ENCODE peak calls at places on chromosomes 11 and 22, in seven cellular contexts. Z is GM23338, F is PC-9, J is tibial nerve, P is ovary, C is cardiac muscle cell, K is spleen. L is an unnamed sample. For H3K36me3, the result is how much of the 10 kb centered on the place peaks cover.

GRCh38 chr11:8739309-8739793 is 56.8 kb downstream of the RPL27A start:
- DNase-seq in Z (no peak), P (no peak), K (no peak), F (no peak), C (no peak), J (no peak), L (no peak)

GRCh38 chr11:64744544-64745218 is 739 bp upstream of the RASGRP2 start:
- DNase-seq in J (no peak), K (peak), C (no peak), F (no peak), Z (no peak), P (no peak), L (peak)

GRCh38 chr11:26229270-26229669 is 102.7 kb upstream of the ANO3 start:
- DNase-seq in F (no peak), J (no peak), Z (no peak), P (no peak), K (no peak), C (peak), L (no peak)

GRCh38 chr11:23976369-23976768 is 520.5 kb upstream of the LUZP2 start:
- DNase-seq in Z (no peak), C (peak), P (no peak), K (no peak), J (no peak), F (no peak), L (no peak)

GRCh38 chr11:66880484-66881211 is 23.8 kb downstream of the LRFN4 start:
- DNase-seq in Z (peak), F (peak), C (no peak), J (no peak), K (no peak), P (peak), L (no peak)

GRCh38 chr11:69638941-69639681 is 1.8 kb upstream of the CCND1 start:
- DNase-seq in C (peak), P (no peak), J (peak), K (peak), Z (peak), F (peak), L (no peak)

GRCh38 chr11:1121343-1122331 is 36.1 kb upstream of the MUC5AC start:
- DNase-seq in J (no peak), Z (no peak), C (no peak), K (peak), P (no peak), F (no peak), L (no peak)

GRCh38 chr11:69707156-69707555 is 3.3 kb upstream of the FGF19 start:
- DNase-seq in P (no peak), Z (peak), K (no peak), F (no peak), C (no peak), J (no peak), L (no peak)

GRCh38 chr11:86497310-86497709 is 122.6 kb downstream of the CCDC81 start:
- DNase-seq in Z (no peak), F (peak), P (no peak), C (peak), J (no peak), K (no peak), L (no peak)

GRCh38 chr11:1864216-1864615 is 11.3 kb downstream of the LSP1 start:
- DNase-seq in Z (no peak), C (peak), P (no peak), J (no peak), K (peak), F (no peak), L (no peak)

GRCh38 chr11:78809931-78810481 is 235.3 kb upstream of the NARS2 start:
- DNase-seq in C (no peak), F (no peak), Z (no peak), K (no peak), J (no peak), P (no peak), L (no peak)

GRCh38 chr11:11179239-11179638 is 173.8 kb downstream of the CSNK2A3 start:
- DNase-seq in J (no peak), C (peak), Z (no peak), F (no peak), P (no peak), K (no peak), L (no peak)

GRCh38 chr11:10899542-10899830 is 41.6 kb upstream of the ZBED5 start:
- DNase-seq in K (no peak), Z (no peak), P (peak), J (no peak), F (peak), C (no peak), L (no peak)

GRCh38 chr11:88886796-88887195 is 179.0 kb downstream of the GRM5 start:
- DNase-seq in J (no peak), F (no peak), P (no peak), C (peak), Z (peak), K (no peak), L (no peak)

GRCh38 chr11:69398529-69399492 is 82.7 kb upstream of the LINC01488 start:
- DNase-seq in K (peak), F (no peak), C (no peak), P (no peak), Z (peak), J (no peak), L (no peak)

GRCh38 chr22:18078329-18079041 is 695 bp downstream of the PEX26 start:
- DNase-seq in Z (peak), K (peak), C (peak), J (no peak), P (peak), F (peak), L (peak)

GRCh38 chr22:24681236-24681635 is 78.2 kb downstream of the GGT1 start:
- DNase-seq in Z (no peak), F (no peak), K (no peak), P (no peak), C (peak), J (no peak), L (no peak)

GRCh38 chr11:7666292-7666866 is 6.9 kb downstream of the CYB5R2 start:
- DNase-seq in Z (no peak), J (no peak), P (no peak), C (no peak), K (no peak), F (no peak), L (no peak)

GRCh38 chr22:39901519-39902146 is 749 bp downstream of the GRAP2 start:
- DNase-seq in J (no peak), C (no peak), P (no peak), K (no peak), F (no peak), Z (no peak), L (no peak)

GRCh38 chr11:123478352-123478986 is 48.4 kb downstream of the GRAMD1B start:
- DNase-seq in K (no peak), C (peak), J (no peak), Z (peak), P (peak), F (peak), L (no peak)

GRCh38 chr11:93700830-93701229 is 39.3 kb downstream of the CEP295 start:
- DNase-seq in F (no peak), J (no peak), Z (no peak), K (no peak), C (peak), P (no peak), L (no peak)

GRCh38 chr11:70619591-70619990 is 221.3 kb downstream of the CTTN start:
- DNase-seq in F (no peak), K (no peak), J (no peak), C (no peak), P (no peak), Z (no peak), L (no peak)

DNA sequence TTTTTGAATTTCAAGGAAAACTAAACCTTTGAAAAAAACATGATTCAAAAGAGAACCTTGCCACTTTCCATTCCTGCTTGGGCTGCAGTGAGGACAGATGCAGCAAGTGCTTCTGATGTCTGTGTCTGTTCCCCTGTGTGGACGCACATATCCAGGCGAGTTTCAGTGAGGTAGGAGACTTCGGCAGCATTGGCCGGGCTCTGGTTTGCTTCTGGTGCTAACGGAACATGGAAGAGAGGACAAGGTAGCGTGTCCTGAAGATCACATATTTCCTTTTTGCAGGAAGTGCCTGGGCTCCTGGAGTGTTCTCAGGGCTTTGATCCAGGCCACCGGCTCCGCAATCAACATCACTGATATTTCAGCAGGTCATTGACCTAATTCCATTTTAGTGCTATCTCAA is 33.1 kb upstream of the IGLL5 start:
- DNase-seq in K (no peak), J (no peak), F (no peak), Z (no peak), P (no peak), C (no peak), L (no peak)
- H3K27ac ChIP-seq in K (no peak), J (no peak), F (no peak), Z (no peak), P (no peak), C (no peak), L (no peak)

DNA sequence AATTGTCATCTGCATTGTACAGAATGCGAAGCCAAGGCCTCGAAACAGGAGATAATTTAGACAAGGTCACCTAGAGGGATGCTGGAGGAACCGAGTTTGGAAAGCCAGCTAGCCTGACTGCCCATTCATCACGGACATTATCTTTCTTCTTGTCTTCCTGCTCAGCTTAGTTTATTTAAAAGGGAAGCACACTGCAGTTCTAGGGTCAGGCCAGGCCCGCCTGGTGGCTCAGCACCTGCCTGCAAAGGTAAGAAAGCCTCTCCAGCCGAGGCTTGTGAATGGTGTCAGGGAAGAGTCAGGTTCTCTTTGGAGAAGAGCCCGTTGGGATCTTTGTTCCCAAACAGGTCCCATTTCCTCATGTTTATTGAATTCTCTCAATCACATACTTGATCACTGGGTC is 246.5 kb downstream of the BLID start:
- DNase-seq in F (no peak), J (no peak), K (no peak), C (no peak), Z (no peak), P (no peak), L (no peak)
- H3K4me3 ChIP-seq in F (no peak), J (no peak), K (no peak), C (no peak), Z (no peak), P (no peak), L (no peak)

GRCh38 chr22:27988704-27989103 is 69.6 kb upstream of the PITPNB start:
- DNase-seq in Z (no peak), F (no peak), P (no peak), C (no peak), K (no peak), J (no peak), L (no peak)

GRCh38 chr22:27986459-27986858 is 67.4 kb upstream of the PITPNB start:
- DNase-seq in J (no peak), K (no peak), F (no peak), C (no peak), Z (no peak), P (no peak), L (no peak)

GRCh38 chr22:27986937-27987336 is 67.9 kb upstream of the PITPNB start:
- DNase-seq in P (no peak), F (no peak), C (no peak), Z (no peak), K (no peak), J (no peak), L (no peak)

GRCh38 chr22:27985323-27986275 is 66.5 kb upstream of the PITPNB start:
- DNase-seq in Z (no peak), K (no peak), P (no peak), C (no peak), F (no peak), J (no peak), L (no peak)

GRCh38 chr22:27987557-27987956 is 68.5 kb upstream of the PITPNB start:
- DNase-seq in Z (no peak), K (no peak), J (no peak), P (no peak), C (peak), F (no peak), L (no peak)
- H3K36me3 ChIP-seq in Z (under half), K (under half), J (under half), P (under half), C (under half), F (under half), L (under half)

DNA sequence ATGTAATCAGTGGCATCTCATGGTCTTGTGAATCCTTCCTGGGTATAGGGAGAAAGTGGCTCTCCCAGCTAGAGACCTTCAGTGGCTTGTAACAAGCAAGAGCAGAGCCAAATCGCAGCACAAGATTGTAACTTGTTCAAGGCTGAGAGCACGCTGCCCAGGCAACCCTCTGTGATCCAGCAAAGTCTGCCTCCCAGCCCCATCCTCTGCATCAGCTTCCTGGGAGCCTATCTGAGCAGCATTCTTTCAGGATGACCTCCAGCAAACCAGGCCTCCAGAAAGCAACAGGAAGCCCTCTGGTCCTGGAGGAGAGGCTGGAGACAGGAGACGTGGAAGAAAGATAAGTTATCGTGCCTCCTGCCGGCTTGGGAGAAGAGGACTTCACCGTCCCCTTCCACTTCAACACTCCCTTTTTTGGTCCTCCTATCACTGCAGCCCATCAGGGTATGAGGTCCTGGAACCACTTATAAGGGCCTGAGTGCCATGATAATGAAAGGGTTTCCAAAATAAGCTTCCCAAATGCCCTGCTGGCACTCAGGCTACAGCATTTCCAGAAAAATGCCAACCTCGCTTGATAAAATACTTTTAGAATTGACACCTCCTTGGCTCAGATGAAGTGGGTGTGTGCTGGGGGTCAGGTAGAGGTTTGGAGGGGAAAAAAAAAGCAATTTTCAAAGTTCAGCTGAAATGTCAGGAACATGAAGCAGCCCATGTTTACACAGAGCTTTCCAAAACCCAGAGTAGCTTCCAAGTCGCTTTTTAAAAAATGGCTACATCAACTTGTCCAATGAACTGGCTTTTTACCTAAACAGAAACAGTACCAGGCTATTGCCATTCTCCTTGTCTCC is 80.2 kb downstream of the PLEKHA7 start:
- DNase-seq in K (no peak), Z (no peak), J (no peak), C (peak), P (peak), F (no peak), L (no peak)
- H3K27ac ChIP-seq in K (no peak), Z (no peak), J (no peak), C (peak), P (peak), F (no peak), L (no peak)

GRCh38 chr22:46025973-46026906 is 49.3 kb upstream of the WNT7B start:
- DNase-seq in P (peak), C (no peak), Z (no peak), J (no peak), F (no peak), K (peak), L (no peak)

GRCh38 chr22:46029036-46029435 is 52.1 kb upstream of the WNT7B start:
- DNase-seq in C (no peak), F (no peak), K (no peak), P (peak), Z (no peak), J (no peak), L (no peak)

GRCh38 chr22:46026907-46027218 is 49.9 kb upstream of the WNT7B start:
- DNase-seq in F (no peak), C (no peak), J (no peak), P (no peak), Z (no peak), K (no peak), L (no peak)

GRCh38 chr22:46028069-46028991 is 51.4 kb upstream of the WNT7B start:
- DNase-seq in C (no peak), Z (no peak), K (peak), J (no peak), F (no peak), P (peak), L (no peak)

GRCh38 chr22:46027219-46028068 is 50.5 kb upstream of the WNT7B start:
- DNase-seq in Z (peak), P (peak), K (peak), C (no peak), J (no peak), F (no peak), L (no peak)
- H3K4me3 ChIP-seq in Z (peak), P (peak), K (peak), C (peak), J (peak), F (peak), L (no peak)

L was measured in effector memory CD4-positive, alpha-beta T cell.